ENCODE peak calls at places on chromosomes 7 and 10, in seven cellular contexts. One of them, this sample, is unnamed.

GRCh38 chr7:42456756-42457276 is 219.8 kb upstream of the GLI3 start:
- DNase-seq in mammary epithelial cell: no peak
- DNase-seq in SK-N-SH: no peak
- DNase-seq in fibroblast of lung: no peak
- DNase-seq in colonic mucosa: no peak
- DNase-seq in endothelial cell of umbilical vein: no peak
- DNase-seq in K562: no peak
- DNase-seq in this sample: no peak

GRCh38 chr10:53140516-53140915 is 367.9 kb upstream of the MBL2 start:
- DNase-seq in endothelial cell of umbilical vein: no peak
- DNase-seq in SK-N-SH: no peak
- DNase-seq in mammary epithelial cell: peak
- DNase-seq in fibroblast of lung: peak
- DNase-seq in K562: no peak
- DNase-seq in colonic mucosa: no peak
- DNase-seq in this sample: no peak

GRCh38 chr7:167976-168791 is 24.2 kb upstream of the FAM20C start:
- DNase-seq in mammary epithelial cell: no peak
- DNase-seq in colonic mucosa: peak
- DNase-seq in endothelial cell of umbilical vein: no peak
- DNase-seq in K562: no peak
- DNase-seq in SK-N-SH: no peak
- DNase-seq in fibroblast of lung: no peak
- DNase-seq in this sample: no peak

GRCh38 chr10:47246409-47247189 is 53.4 kb upstream of the GDF10 start:
- DNase-seq in mammary epithelial cell: no peak
- DNase-seq in fibroblast of lung: no peak
- DNase-seq in SK-N-SH: no peak
- DNase-seq in colonic mucosa: no peak
- DNase-seq in K562: no peak
- DNase-seq in endothelial cell of umbilical vein: no peak
- DNase-seq in this sample: peak

GRCh38 chr10:63155388-63156028 is 22.4 kb downstream of the NRBF2 start:
- DNase-seq in endothelial cell of umbilical vein: no peak
- DNase-seq in mammary epithelial cell: no peak
- DNase-seq in fibroblast of lung: no peak
- DNase-seq in colonic mucosa: no peak
- DNase-seq in K562: no peak
- DNase-seq in SK-N-SH: no peak
- DNase-seq in this sample: no peak

GRCh38 chr10:6020806-6021205 is 41.4 kb downstream of the IL2RA start:
- DNase-seq in fibroblast of lung: peak
- DNase-seq in mammary epithelial cell: no peak
- DNase-seq in colonic mucosa: peak
- DNase-seq in endothelial cell of umbilical vein: no peak
- DNase-seq in SK-N-SH: no peak
- DNase-seq in K562: no peak
- DNase-seq in this sample: no peak

GRCh38 chr7:12884856-12885440 is 197.5 kb downstream of the ARL4A start:
- DNase-seq in endothelial cell of umbilical vein: no peak
- DNase-seq in colonic mucosa: no peak
- DNase-seq in K562: no peak
- DNase-seq in fibroblast of lung: peak
- DNase-seq in SK-N-SH: no peak
- DNase-seq in mammary epithelial cell: no peak
- DNase-seq in this sample: no peak

GRCh38 chr10:74293686-74294365 is 142.8 kb downstream of the ADK start:
- DNase-seq in fibroblast of lung: peak
- DNase-seq in SK-N-SH: no peak
- DNase-seq in mammary epithelial cell: peak
- DNase-seq in K562: no peak
- DNase-seq in endothelial cell of umbilical vein: peak
- DNase-seq in colonic mucosa: no peak
- DNase-seq in this sample: no peak

GRCh38 chr10:127997241-127997640 is 90.3 kb downstream of the PTPRE start:
- DNase-seq in mammary epithelial cell: no peak
- DNase-seq in endothelial cell of umbilical vein: peak
- DNase-seq in fibroblast of lung: no peak
- DNase-seq in SK-N-SH: no peak
- DNase-seq in K562: no peak
- DNase-seq in colonic mucosa: no peak
- DNase-seq in this sample: no peak
- H3K9ac ChIP-seq in mammary epithelial cell: no peak
- H3K9ac ChIP-seq in endothelial cell of umbilical vein: no peak
- H3K9ac ChIP-seq in fibroblast of lung: no peak
- H3K9ac ChIP-seq in SK-N-SH: no peak
- H3K9ac ChIP-seq in K562: no peak
- H3K9ac ChIP-seq in colonic mucosa: no peak
- H3K9ac ChIP-seq in this sample: no peak

GRCh38 chr7:1525409-1525808 is 5.1 kb upstream of the MAFK start:
- DNase-seq in K562: no peak
- DNase-seq in colonic mucosa: no peak
- DNase-seq in endothelial cell of umbilical vein: no peak
- DNase-seq in SK-N-SH: no peak
- DNase-seq in mammary epithelial cell: no peak
- DNase-seq in fibroblast of lung: no peak
- DNase-seq in this sample: no peak

GRCh38 chr7:1521454-1521853 is 9.0 kb upstream of the MAFK start:
- DNase-seq in mammary epithelial cell: no peak
- DNase-seq in K562: no peak
- DNase-seq in endothelial cell of umbilical vein: no peak
- DNase-seq in colonic mucosa: no peak
- DNase-seq in SK-N-SH: no peak
- DNase-seq in fibroblast of lung: no peak
- DNase-seq in this sample: no peak

GRCh38 chr7:1523838-1524237 is 6.7 kb upstream of the MAFK start:
- DNase-seq in K562: no peak
- DNase-seq in colonic mucosa: peak
- DNase-seq in SK-N-SH: no peak
- DNase-seq in fibroblast of lung: no peak
- DNase-seq in mammary epithelial cell: no peak
- DNase-seq in endothelial cell of umbilical vein: no peak
- DNase-seq in this sample: no peak

GRCh38 chr7:1520574-1521234 is 9.8 kb upstream of the MAFK start:
- DNase-seq in SK-N-SH: no peak
- DNase-seq in fibroblast of lung: peak
- DNase-seq in colonic mucosa: no peak
- DNase-seq in endothelial cell of umbilical vein: peak
- DNase-seq in K562: no peak
- DNase-seq in mammary epithelial cell: no peak
- DNase-seq in this sample: no peak

GRCh38 chr7:1523208-1523607 is 7.3 kb upstream of the MAFK start:
- DNase-seq in fibroblast of lung: no peak
- DNase-seq in SK-N-SH: no peak
- DNase-seq in mammary epithelial cell: no peak
- DNase-seq in K562: no peak
- DNase-seq in colonic mucosa: peak
- DNase-seq in endothelial cell of umbilical vein: no peak
- DNase-seq in this sample: peak
- H3K9ac ChIP-seq in fibroblast of lung: no peak
- H3K9ac ChIP-seq in SK-N-SH: no peak
- H3K9ac ChIP-seq in mammary epithelial cell: no peak
- H3K9ac ChIP-seq in K562: no peak
- H3K9ac ChIP-seq in colonic mucosa: peak
- H3K9ac ChIP-seq in endothelial cell of umbilical vein: no peak
- H3K9ac ChIP-seq in this sample: no peak

DNA sequence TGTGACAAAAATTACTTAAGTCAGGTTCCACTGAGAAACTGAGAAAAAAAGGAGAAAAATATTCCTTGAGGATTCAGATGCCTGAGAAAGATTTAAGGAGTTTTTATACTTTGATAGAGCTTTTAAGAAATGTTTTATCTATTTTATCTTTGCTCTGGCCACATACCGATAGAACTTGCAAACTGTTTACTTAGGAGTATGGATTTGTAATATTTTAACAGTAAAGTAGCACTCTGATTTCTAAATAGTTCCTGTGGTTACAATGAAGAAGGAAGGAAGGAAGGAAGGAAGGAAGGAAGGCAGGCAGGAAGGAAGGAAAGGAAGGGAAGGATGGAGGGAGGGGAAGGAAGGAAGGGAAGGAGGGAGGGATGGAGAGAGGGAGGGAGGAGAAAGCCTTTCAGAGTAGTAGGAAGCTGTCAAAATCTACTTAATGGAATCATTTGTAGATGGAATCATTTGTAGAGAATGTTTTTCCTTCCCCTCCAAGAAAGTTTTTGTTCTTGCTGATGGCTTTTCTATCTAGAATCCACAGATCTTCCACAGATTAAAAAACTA is 489.0 kb upstream of the ANKRD30A start:
- DNase-seq in endothelial cell of umbilical vein: no peak
- DNase-seq in K562: no peak
- DNase-seq in fibroblast of lung: no peak
- DNase-seq in mammary epithelial cell: no peak
- DNase-seq in SK-N-SH: no peak
- DNase-seq in colonic mucosa: no peak
- DNase-seq in this sample: no peak
- H3K9ac ChIP-seq in endothelial cell of umbilical vein: no peak
- H3K9ac ChIP-seq in K562: no peak
- H3K9ac ChIP-seq in fibroblast of lung: no peak
- H3K9ac ChIP-seq in mammary epithelial cell: no peak
- H3K9ac ChIP-seq in SK-N-SH: no peak
- H3K9ac ChIP-seq in colonic mucosa: no peak
- H3K9ac ChIP-seq in this sample: no peak

GRCh38 chr10:1716839-1717238 is 20.5 kb downstream of the ADARB2 start:
- DNase-seq in endothelial cell of umbilical vein: no peak
- DNase-seq in fibroblast of lung: no peak
- DNase-seq in K562: no peak
- DNase-seq in mammary epithelial cell: no peak
- DNase-seq in colonic mucosa: no peak
- DNase-seq in SK-N-SH: no peak
- DNase-seq in this sample: no peak
- H3K9ac ChIP-seq in endothelial cell of umbilical vein: no peak
- H3K9ac ChIP-seq in fibroblast of lung: no peak
- H3K9ac ChIP-seq in K562: no peak
- H3K9ac ChIP-seq in mammary epithelial cell: no peak
- H3K9ac ChIP-seq in colonic mucosa: no peak
- H3K9ac ChIP-seq in SK-N-SH: no peak
- H3K9ac ChIP-seq in this sample: no peak